ENCODE peak calls at places on chromosomes 1 and 21, in ten cellular contexts. V, J, T, N, M, I, D, C, W and Q are unnamed samples.

GRCh38 chr1:218742478-218743260 is 397.5 kb downstream of the TGFB2 start:
- DNase-seq in V (no peak), J (no peak), T (no peak), N (no peak), M (no peak), I (no peak), D (no peak), C (no peak), W (no peak), Q (no peak)

GRCh38 chr1:159922499-159923202 is 2.7 kb downstream of the TAGLN2 start:
- DNase-seq in V (no peak), J (no peak), T (no peak), N (no peak), M (no peak), I (peak), D (no peak), C (no peak), W (no peak), Q (no peak)

GRCh38 chr1:21511579-21512522 is 2.6 kb downstream of the ALPL start:
- DNase-seq in V (no peak), J (peak), T (no peak), N (peak), M (no peak), I (peak), D (no peak), C (peak), W (no peak), Q (peak)

GRCh38 chr1:179091691-179092165 is 9.9 kb downstream of the TOR3A start:
- DNase-seq in V (no peak), J (no peak), T (peak), N (no peak), M (no peak), I (no peak), D (no peak), C (no peak), W (no peak), Q (peak)

GRCh38 chr1:6580119-6580587 is 359 bp downstream of the ZBTB48 start:
- DNase-seq in V (no peak), J (no peak), T (no peak), N (no peak), M (no peak), I (no peak), D (no peak), C (no peak), W (no peak), Q (no peak)

GRCh38 chr21:25639922-25640670 is 1.0 kb downstream of the JAM2 start:
- DNase-seq in V (no peak), J (peak), T (no peak), N (peak), M (peak), I (no peak), D (no peak), C (no peak), W (no peak), Q (no peak)

GRCh38 chr21:29248124-29248523 is 50.6 kb upstream of the BACH1 start:
- DNase-seq in V (no peak), J (no peak), T (peak), N (peak), M (no peak), I (no peak), D (no peak), C (no peak), W (no peak), Q (no peak)

GRCh38 chr1:203271962-203272632 is 33.2 kb upstream of the BTG2 start:
- DNase-seq in V (peak), J (peak), T (no peak), N (no peak), M (no peak), I (no peak), D (no peak), C (no peak), W (no peak), Q (no peak)

GRCh38 chr1:78493456-78493855 is 2.7 kb downstream of the PTGFR start:
- DNase-seq in V (no peak), J (no peak), T (no peak), N (no peak), M (no peak), I (no peak), D (no peak), C (no peak), W (no peak), Q (no peak)

GRCh38 chr1:35554261-35555211 is 2.7 kb downstream of the KIAA0319L start:
- DNase-seq in V (no peak), J (peak), T (no peak), N (no peak), M (no peak), I (no peak), D (no peak), C (peak), W (no peak), Q (peak)

GRCh38 chr1:30516505-30516858 is 206.9 kb downstream of the MATN1 start:
- DNase-seq in V (peak), J (no peak), T (no peak), N (no peak), M (no peak), I (no peak), D (peak), C (no peak), W (no peak), Q (no peak)